ENCODE peak calls at places on chromosome 22, in ten cellular contexts. J is activated CD4-positive, alpha-beta T cell treated with anti-CD3 and anti-CD28 coated beads, Interleukin-2, amount 50 U/mL, for 1 hour; B is Daoy; A is stimulated activated CD4-positive, alpha-beta T cell treated with anti-CD3 and anti-CD28 coated beads, Interleukin-1b, Interleukin-23, amount 100 ng/mL, for 48 hours; E is substantia nigra; R is GM10248; I is transverse colon; L is activated B cell treated with CpG ODN at 0.5 μM for 24 hours; P is effector CD4-positive, alpha-beta T cell; D is fibroblast of mammary gland. M is an unnamed sample.
A peak's percentile ranks its signal among the peaks of the same experiment; 100 is the strongest.

GRCh38 chr22:50184004-50184461 is 1.7 kb upstream of the TRABD start:
- DNase-seq in J (no peak), R (no peak), I (peak; percentile 75), D (peak; percentile 46), P (no peak), A (no peak), L (no peak), E (no peak), B (no peak), M (peak; percentile 57)

GRCh38 chr22:45271667-45272188 is 13.0 kb upstream of the UPK3A start:
- DNase-seq in J (no peak), L (no peak), P (no peak), B (no peak), R (no peak), I (peak; percentile 52), A (no peak), D (peak; percentile 21), E (peak; percentile 20), M (no peak)

GRCh38 chr22:31313366-31314147 is 21.3 kb upstream of the PIK3IP1 start:
- DNase-seq in L (peak; percentile 39), R (peak; percentile 65), A (peak; percentile 59), E (peak; percentile 42), P (peak; percentile 58), I (peak; percentile 85), D (peak; percentile 67), J (peak; percentile 67), B (peak; percentile 28), M (peak; percentile 48)

GRCh38 chr22:46593211-46593676 is 26.9 kb upstream of the GRAMD4 start:
- DNase-seq in I (peak; percentile 55), J (no peak), B (no peak), R (peak; percentile 66), L (peak; percentile 54), A (no peak), D (no peak), E (no peak), P (no peak), M (no peak)

GRCh38 chr22:46058591-46059519 is 81.9 kb upstream of the WNT7B start:
- DNase-seq in J (no peak), P (no peak), R (no peak), I (peak; percentile 9), A (no peak), B (no peak), D (peak; percentile 56), E (no peak), L (no peak), M (no peak)

GRCh38 chr22:49269371-49269770 is 558.3 kb downstream of the BRD1 start:
- DNase-seq in R (no peak), A (no peak), P (no peak), I (no peak), B (no peak), J (no peak), D (no peak), L (no peak), E (no peak), M (no peak)

GRCh38 chr22:37171662-37172061 is 16.4 kb downstream of the C1QTNF6 start:
- DNase-seq in E (no peak), I (no peak), J (no peak), R (no peak), P (no peak), D (no peak), L (no peak), A (no peak), B (no peak), M (no peak)

GRCh38 chr22:48758021-48758561 is 1069.6 kb downstream of the BRD1 start:
- DNase-seq in B (no peak), P (no peak), A (no peak), I (no peak), L (no peak), D (no peak), E (no peak), J (no peak), R (no peak), M (no peak)

GRCh38 chr22:40533712-40534378 is 102.7 kb downstream of the MRTFA start:
- DNase-seq in J (peak; percentile 47), I (peak; percentile 19), L (no peak), R (peak; percentile 70), P (peak; percentile 37), E (no peak), B (peak; percentile 78), D (peak; percentile 85), A (peak; percentile 47), M (peak; percentile 14)

GRCh38 chr22:38549106-38549884 is 20.7 kb downstream of the DMC1 start:
- DNase-seq in R (peak; percentile 21), A (no peak), J (no peak), E (no peak), L (no peak), P (no peak), I (no peak), D (no peak), B (no peak), M (no peak)

GRCh38 chr22:48802576-48802975 is 1025.1 kb downstream of the BRD1 start:
- DNase-seq in E (no peak), J (no peak), I (no peak), D (no peak), L (no peak), B (no peak), A (no peak), P (no peak), R (no peak), M (no peak)

GRCh38 chr22:25027959-25028840 is 75.7 kb downstream of the KIAA1671 start:
- DNase-seq in P (no peak), D (no peak), J (no peak), R (no peak), L (no peak), A (peak; percentile 10), I (peak; percentile 52), E (no peak), B (peak; percentile 74), M (no peak)

GRCh38 chr22:46945481-46945880 is 183.0 kb downstream of the TBC1D22A start:
- DNase-seq in D (no peak), A (no peak), R (no peak), J (no peak), P (no peak), I (no peak), B (no peak), L (no peak), E (no peak), M (no peak)

GRCh38 chr22:19708323-19709011 is 5.8 kb upstream of the SEPTIN5 start:
- DNase-seq in J (no peak), P (no peak), D (no peak), E (no peak), R (no peak), I (no peak), B (no peak), A (no peak), L (no peak), M (no peak)

GRCh38 chr22:35113341-35113740 is 47.4 kb downstream of the ISX start:
- DNase-seq in B (no peak), A (no peak), J (no peak), I (no peak), R (no peak), D (no peak), P (no peak), L (no peak), E (no peak), M (no peak)

GRCh38 chr22:38350444-38351359 is 33.5 kb upstream of the CSNK1E start:
- DNase-seq in I (no peak), A (no peak), E (no peak), L (peak; percentile 13), R (no peak), D (no peak), P (no peak), J (no peak), B (no peak), M (no peak)